ENCODE peak calls at places on chromosomes 11 and 22, in nine cellular contexts. One of them, this sample, is unnamed.

GRCh38 chr11:47443028-47443700 is 5.8 kb downstream of the RAPSN start:
- DNase-seq in SK-N-SH: peak; percentile 71
- DNase-seq in dorsolateral prefrontal cortex: no peak
- DNase-seq in neural crest cell: no peak
- DNase-seq in tibial nerve: no peak
- DNase-seq in heart left ventricle: peak; percentile 9
- DNase-seq in foreskin fibroblast: no peak
- DNase-seq in A549: peak; percentile 43
- DNase-seq in nephron progenitor cell: no peak
- DNase-seq in this sample: no peak

GRCh38 chr22:32721328-32722180 is 80.0 kb upstream of the TIMP3 start:
- DNase-seq in SK-N-SH: no peak
- DNase-seq in dorsolateral prefrontal cortex: no peak
- DNase-seq in nephron progenitor cell: no peak
- DNase-seq in tibial nerve: no peak
- DNase-seq in A549: no peak
- DNase-seq in foreskin fibroblast: no peak
- DNase-seq in heart left ventricle: no peak
- DNase-seq in neural crest cell: no peak
- DNase-seq in this sample: no peak

GRCh38 chr22:37121887-37122591 is 12.5 kb upstream of the TMPRSS6 start:
- DNase-seq in heart left ventricle: no peak
- DNase-seq in tibial nerve: no peak
- DNase-seq in dorsolateral prefrontal cortex: no peak
- DNase-seq in SK-N-SH: peak; percentile 48
- DNase-seq in nephron progenitor cell: no peak
- DNase-seq in foreskin fibroblast: peak; percentile 10
- DNase-seq in A549: peak; percentile 36
- DNase-seq in neural crest cell: no peak
- DNase-seq in this sample: peak; percentile 80

GRCh38 chr22:49080631-49081030 is 747.0 kb downstream of the BRD1 start:
- DNase-seq in foreskin fibroblast: no peak
- DNase-seq in nephron progenitor cell: no peak
- DNase-seq in neural crest cell: no peak
- DNase-seq in heart left ventricle: no peak
- DNase-seq in tibial nerve: no peak
- DNase-seq in dorsolateral prefrontal cortex: peak; percentile 25
- DNase-seq in A549: no peak
- DNase-seq in SK-N-SH: no peak
- DNase-seq in this sample: no peak

GRCh38 chr22:20015971-20016733 is 471 bp downstream of the ARVCF start:
- DNase-seq in dorsolateral prefrontal cortex: no peak
- DNase-seq in neural crest cell: peak; percentile 31
- DNase-seq in heart left ventricle: peak; percentile 71
- DNase-seq in tibial nerve: no peak
- DNase-seq in A549: peak; percentile 12
- DNase-seq in nephron progenitor cell: peak; percentile 62
- DNase-seq in foreskin fibroblast: no peak
- DNase-seq in SK-N-SH: peak; percentile 71
- DNase-seq in this sample: peak; percentile 32

GRCh38 chr11:109859325-109859724 is 233.9 kb upstream of the ZC3H12C start:
- DNase-seq in neural crest cell: no peak
- DNase-seq in A549: peak; percentile 49
- DNase-seq in dorsolateral prefrontal cortex: no peak
- DNase-seq in foreskin fibroblast: peak; percentile 33
- DNase-seq in nephron progenitor cell: no peak
- DNase-seq in tibial nerve: no peak
- DNase-seq in heart left ventricle: no peak
- DNase-seq in SK-N-SH: no peak
- DNase-seq in this sample: no peak

GRCh38 chr11:9017773-9018172 is 14.0 kb upstream of the NRIP3 start:
- DNase-seq in nephron progenitor cell: no peak
- DNase-seq in heart left ventricle: peak; percentile 82
- DNase-seq in neural crest cell: no peak
- DNase-seq in SK-N-SH: no peak
- DNase-seq in foreskin fibroblast: peak; percentile 65
- DNase-seq in dorsolateral prefrontal cortex: peak; percentile 65
- DNase-seq in A549: no peak
- DNase-seq in tibial nerve: no peak
- DNase-seq in this sample: no peak

GRCh38 chr11:65539401-65540289 is 14.8 kb downstream of the SCYL1 start:
- DNase-seq in heart left ventricle: no peak
- DNase-seq in dorsolateral prefrontal cortex: no peak
- DNase-seq in foreskin fibroblast: no peak
- DNase-seq in A549: no peak
- DNase-seq in SK-N-SH: peak; percentile 88
- DNase-seq in nephron progenitor cell: no peak
- DNase-seq in neural crest cell: peak; percentile 17
- DNase-seq in tibial nerve: no peak
- DNase-seq in this sample: no peak

GRCh38 chr11:6602096-6602940 is 1.1 kb downstream of the RRP8 start:
- DNase-seq in heart left ventricle: no peak
- DNase-seq in neural crest cell: no peak
- DNase-seq in foreskin fibroblast: no peak
- DNase-seq in nephron progenitor cell: no peak
- DNase-seq in dorsolateral prefrontal cortex: no peak
- DNase-seq in A549: no peak
- DNase-seq in tibial nerve: no peak
- DNase-seq in SK-N-SH: peak; percentile 16
- DNase-seq in this sample: no peak

GRCh38 chr22:34975721-34976120 is 90.2 kb upstream of the ISX start:
- DNase-seq in A549: peak; percentile 6
- DNase-seq in neural crest cell: no peak
- DNase-seq in heart left ventricle: no peak
- DNase-seq in SK-N-SH: no peak
- DNase-seq in dorsolateral prefrontal cortex: no peak
- DNase-seq in foreskin fibroblast: no peak
- DNase-seq in tibial nerve: no peak
- DNase-seq in nephron progenitor cell: no peak
- DNase-seq in this sample: no peak

GRCh38 chr11:82682003-82682751 is 51.5 kb downstream of the FAM181B start:
- DNase-seq in A549: peak; percentile 76
- DNase-seq in tibial nerve: no peak
- DNase-seq in neural crest cell: no peak
- DNase-seq in heart left ventricle: no peak
- DNase-seq in dorsolateral prefrontal cortex: no peak
- DNase-seq in SK-N-SH: peak; percentile 36
- DNase-seq in nephron progenitor cell: no peak
- DNase-seq in foreskin fibroblast: peak; percentile 32
- DNase-seq in this sample: no peak

GRCh38 chr11:99069831-99070444 is 49.2 kb downstream of the CNTN5 start:
- DNase-seq in SK-N-SH: no peak
- DNase-seq in heart left ventricle: peak; percentile 38
- DNase-seq in dorsolateral prefrontal cortex: peak; percentile 41
- DNase-seq in A549: no peak
- DNase-seq in tibial nerve: no peak
- DNase-seq in nephron progenitor cell: peak; percentile 20
- DNase-seq in foreskin fibroblast: no peak
- DNase-seq in neural crest cell: no peak
- DNase-seq in this sample: no peak

GRCh38 chr11:83102806-83103205 is 31.1 kb upstream of the RAB30 start:
- DNase-seq in tibial nerve: no peak
- DNase-seq in SK-N-SH: no peak
- DNase-seq in dorsolateral prefrontal cortex: no peak
- DNase-seq in neural crest cell: no peak
- DNase-seq in heart left ventricle: no peak
- DNase-seq in nephron progenitor cell: no peak
- DNase-seq in A549: no peak
- DNase-seq in foreskin fibroblast: no peak
- DNase-seq in this sample: no peak

GRCh38 chr11:69054397-69055211 is 5.9 kb downstream of the TPCN2 start:
- DNase-seq in SK-N-SH: no peak
- DNase-seq in neural crest cell: no peak
- DNase-seq in foreskin fibroblast: no peak
- DNase-seq in tibial nerve: no peak
- DNase-seq in heart left ventricle: peak; percentile 51
- DNase-seq in dorsolateral prefrontal cortex: no peak
- DNase-seq in A549: no peak
- DNase-seq in nephron progenitor cell: no peak
- DNase-seq in this sample: no peak

DNA sequence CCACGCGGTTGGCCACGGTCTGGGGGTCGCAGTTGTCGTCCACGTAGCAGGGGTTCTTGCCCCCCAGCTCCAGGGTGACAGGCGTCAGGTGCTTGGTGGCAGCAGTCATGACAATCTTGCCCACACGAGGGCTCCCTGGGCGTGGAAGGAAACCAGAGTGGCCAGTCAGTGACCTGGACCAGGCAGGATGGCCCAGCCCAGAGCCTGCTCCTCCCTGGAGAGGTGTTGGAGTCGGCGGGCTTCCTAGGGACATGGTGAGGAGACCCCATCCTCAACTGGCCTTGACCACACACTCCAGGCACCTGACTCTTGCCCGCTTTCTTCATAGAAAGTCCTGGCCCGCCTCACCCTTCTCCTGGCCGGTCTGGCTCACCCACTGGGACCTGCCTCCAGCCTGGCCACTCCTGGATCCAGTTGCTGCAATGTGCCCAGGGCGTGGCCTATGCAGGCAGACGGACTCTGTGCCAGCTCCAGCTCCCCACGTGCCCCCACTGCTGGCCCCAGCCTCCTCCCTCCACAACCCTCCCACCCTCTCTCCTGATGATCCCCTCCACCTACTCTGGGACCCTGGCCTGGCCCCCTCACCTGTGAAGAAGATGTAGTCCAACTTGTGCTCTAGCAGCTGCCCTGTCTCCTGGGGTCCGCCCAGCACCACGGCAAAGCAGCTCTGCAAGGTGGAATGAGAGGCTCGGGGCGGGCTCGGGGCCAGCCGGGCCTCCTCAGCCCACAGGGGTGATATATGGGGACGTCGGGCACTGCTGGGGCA is 8.7 kb downstream of the ALDH3B2 start:
- DNase-seq in dorsolateral prefrontal cortex: no peak
- DNase-seq in foreskin fibroblast: no peak
- DNase-seq in tibial nerve: no peak
- DNase-seq in SK-N-SH: peak; percentile 48
- DNase-seq in neural crest cell: no peak
- DNase-seq in heart left ventricle: no peak
- DNase-seq in A549: peak; percentile 46
- DNase-seq in nephron progenitor cell: no peak
- DNase-seq in this sample: no peak
- TF ChIP-seq CTCF in dorsolateral prefrontal cortex: no peak
- TF ChIP-seq CTCF in foreskin fibroblast: no peak
- TF ChIP-seq CTCF in tibial nerve: no peak
- TF ChIP-seq CTCF in SK-N-SH: no peak
- TF ChIP-seq CTCF in neural crest cell: peak; percentile 28
- TF ChIP-seq CTCF in heart left ventricle: peak; percentile 14
- TF ChIP-seq CTCF in A549: peak; percentile 34
- TF ChIP-seq CTCF in nephron progenitor cell: no peak
- TF ChIP-seq CTCF in this sample: no peak

GRCh38 chr11:79857404-79857803 is 416.6 kb upstream of the TENM4 start:
- DNase-seq in tibial nerve: no peak
- DNase-seq in nephron progenitor cell: peak; percentile 12
- DNase-seq in SK-N-SH: no peak
- DNase-seq in dorsolateral prefrontal cortex: no peak
- DNase-seq in A549: no peak
- DNase-seq in foreskin fibroblast: no peak
- DNase-seq in neural crest cell: no peak
- DNase-seq in heart left ventricle: no peak
- DNase-seq in this sample: no peak
- TF ChIP-seq CTCF in tibial nerve: no peak
- TF ChIP-seq CTCF in nephron progenitor cell: no peak
- TF ChIP-seq CTCF in SK-N-SH: no peak
- TF ChIP-seq CTCF in dorsolateral prefrontal cortex: no peak
- TF ChIP-seq CTCF in A549: no peak
- TF ChIP-seq CTCF in foreskin fibroblast: no peak
- TF ChIP-seq CTCF in neural crest cell: no peak
- TF ChIP-seq CTCF in heart left ventricle: no peak
- TF ChIP-seq CTCF in this sample: no peak

DNA sequence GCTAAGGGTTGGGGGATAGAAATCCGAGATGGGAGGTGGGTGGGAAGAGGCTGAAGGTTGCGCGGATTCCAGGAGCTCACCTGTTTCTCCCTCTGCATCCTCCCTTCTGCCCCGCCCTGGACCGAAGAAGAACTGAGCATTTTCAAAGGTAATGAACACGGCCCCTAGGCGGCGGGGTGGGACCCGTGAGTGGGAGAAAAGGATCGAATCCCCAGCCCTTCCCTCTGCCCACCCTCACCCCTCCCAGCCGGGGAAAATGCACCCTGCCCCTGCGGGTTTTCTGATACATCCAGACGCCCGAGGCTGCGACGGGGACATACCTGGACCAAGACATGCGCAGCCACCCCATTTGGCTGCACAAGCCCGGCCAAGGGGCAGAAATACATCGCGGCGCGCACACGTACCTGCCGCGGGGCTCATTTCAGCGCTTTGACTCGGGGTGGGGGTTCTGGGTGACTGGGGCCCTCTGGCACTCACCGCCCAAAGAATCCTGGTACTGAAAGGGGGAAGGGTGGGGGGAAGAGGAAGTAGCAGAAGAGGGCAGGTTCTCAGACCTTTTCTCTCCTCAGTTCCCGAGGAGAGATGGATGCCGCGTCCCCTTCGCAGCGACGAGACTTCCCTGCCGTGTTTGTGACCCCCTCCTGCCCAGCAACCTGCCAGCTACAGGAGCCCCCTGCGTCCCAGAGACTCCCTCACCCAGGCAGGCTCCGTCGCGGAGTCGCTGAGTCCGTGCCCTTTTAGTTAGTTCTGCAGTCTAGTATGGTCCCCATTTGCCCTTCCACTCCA is 6.0 kb downstream of the VSIG2 start:
- DNase-seq in SK-N-SH: no peak
- DNase-seq in tibial nerve: no peak
- DNase-seq in foreskin fibroblast: no peak
- DNase-seq in heart left ventricle: no peak
- DNase-seq in A549: peak; percentile 24
- DNase-seq in neural crest cell: no peak
- DNase-seq in dorsolateral prefrontal cortex: no peak
- DNase-seq in nephron progenitor cell: no peak
- DNase-seq in this sample: no peak
- TF ChIP-seq CTCF in SK-N-SH: no peak
- TF ChIP-seq CTCF in tibial nerve: no peak
- TF ChIP-seq CTCF in foreskin fibroblast: peak; percentile 22
- TF ChIP-seq CTCF in heart left ventricle: no peak
- TF ChIP-seq CTCF in A549: peak; percentile 26
- TF ChIP-seq CTCF in neural crest cell: peak; percentile 52
- TF ChIP-seq CTCF in dorsolateral prefrontal cortex: no peak
- TF ChIP-seq CTCF in nephron progenitor cell: no peak
- TF ChIP-seq CTCF in this sample: no peak

DNA sequence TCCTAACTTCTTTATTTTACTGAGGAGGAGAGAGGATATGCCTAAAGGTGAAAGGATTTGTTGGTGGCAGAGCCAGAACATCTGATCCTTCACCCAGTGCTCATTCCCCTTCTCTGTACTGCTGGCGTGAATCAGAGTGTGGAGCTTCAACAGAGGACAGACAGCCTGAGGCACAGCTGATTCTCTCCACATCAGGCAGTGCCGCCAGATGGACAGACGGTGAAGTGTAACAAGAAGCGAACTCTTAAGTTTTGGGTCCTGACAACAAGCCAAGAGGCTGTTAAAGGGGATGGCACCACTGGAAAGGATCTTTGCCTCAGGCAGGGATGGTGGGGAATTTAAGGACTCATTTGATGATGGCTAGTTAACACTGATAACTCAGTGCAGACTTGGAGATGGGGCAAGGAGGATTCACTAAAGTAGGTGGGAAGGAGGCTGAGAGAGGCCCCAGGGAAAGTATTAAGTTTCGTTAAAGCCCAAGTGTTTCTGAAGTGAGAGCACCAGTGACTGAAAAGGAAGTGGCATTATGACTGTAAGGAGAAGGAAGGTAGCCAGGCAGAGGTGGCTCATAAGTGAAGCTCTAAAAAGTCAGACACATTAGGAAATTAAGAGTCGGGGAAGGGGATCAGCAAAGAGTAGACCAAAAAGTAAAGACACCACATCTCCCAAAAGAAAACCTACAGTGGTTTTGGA is 81.3 kb downstream of the CLPB start:
- DNase-seq in neural crest cell: peak; percentile 10
- DNase-seq in tibial nerve: no peak
- DNase-seq in heart left ventricle: no peak
- DNase-seq in A549: peak; percentile 10
- DNase-seq in dorsolateral prefrontal cortex: peak; percentile 68
- DNase-seq in foreskin fibroblast: peak; percentile 84
- DNase-seq in nephron progenitor cell: peak; percentile 28
- DNase-seq in SK-N-SH: peak; percentile 51
- DNase-seq in this sample: no peak
- TF ChIP-seq CTCF in neural crest cell: peak; percentile 53
- TF ChIP-seq CTCF in tibial nerve: no peak
- TF ChIP-seq CTCF in heart left ventricle: no peak
- TF ChIP-seq CTCF in A549: no peak
- TF ChIP-seq CTCF in dorsolateral prefrontal cortex: no peak
- TF ChIP-seq CTCF in foreskin fibroblast: peak; percentile 79
- TF ChIP-seq CTCF in nephron progenitor cell: peak; percentile 28
- TF ChIP-seq CTCF in SK-N-SH: peak; percentile 77
- TF ChIP-seq CTCF in this sample: no peak

This sample was measured in natural killer cell.